ENCODE peak calls at places on chromosomes 13 and 19, in six cellular contexts. E, O, S, D, Y and C are unnamed samples.

GRCh38 chr19:14689598-14690503 is at the start of gene ZNF333:
- DNase-seq in S (peak; percentile 98), E (peak; percentile 89), Y (peak; percentile 98), D (peak; percentile 85), O (peak; percentile 95), C (peak; percentile 99)

GRCh38 chr19:6803036-6803404 is 30.5 kb downstream of the VAV1 start:
- DNase-seq in Y (no peak), D (no peak), S (no peak), E (no peak), O (no peak), C (no peak)

GRCh38 chr13:73687087-73687486 is 447.1 kb downstream of the KLF12 start:
- DNase-seq in Y (no peak), E (no peak), S (no peak), O (no peak), D (no peak), C (no peak)

GRCh38 chr13:44300895-44301638 is 72.6 kb upstream of the SERP2 start:
- DNase-seq in Y (peak; percentile 66), E (no peak), S (no peak), D (peak; percentile 36), O (no peak), C (no peak)

GRCh38 chr19:5149930-5150329 is 181.0 kb downstream of the KDM4B start:
- DNase-seq in E (no peak), S (no peak), Y (no peak), O (no peak), D (no peak), C (no peak)

GRCh38 chr13:39536274-39536673 is 66.7 kb downstream of the LHFPL6 start:
- DNase-seq in Y (no peak), D (no peak), E (no peak), O (no peak), S (no peak), C (no peak)

GRCh38 chr13:70923863-70924752 is 815.9 kb upstream of the KLHL1 start:
- DNase-seq in Y (no peak), S (peak; percentile 16), E (no peak), D (no peak), O (no peak), C (no peak)

GRCh38 chr13:93963266-93964131 is 516.0 kb downstream of the DCT start:
- DNase-seq in O (no peak), D (no peak), Y (no peak), S (no peak), E (no peak), C (peak; percentile 12)

GRCh38 chr19:40433391-40434216 is 7.8 kb upstream of the SERTAD1 start:
- DNase-seq in S (peak; percentile 87), Y (peak; percentile 91), O (peak; percentile 65), E (peak; percentile 76), D (no peak), C (peak; percentile 96)

GRCh38 chr13:83056269-83056668 is 826.0 kb downstream of the SLITRK1 start:
- DNase-seq in D (no peak), S (no peak), O (no peak), E (no peak), Y (no peak), C (no peak)

DNA sequence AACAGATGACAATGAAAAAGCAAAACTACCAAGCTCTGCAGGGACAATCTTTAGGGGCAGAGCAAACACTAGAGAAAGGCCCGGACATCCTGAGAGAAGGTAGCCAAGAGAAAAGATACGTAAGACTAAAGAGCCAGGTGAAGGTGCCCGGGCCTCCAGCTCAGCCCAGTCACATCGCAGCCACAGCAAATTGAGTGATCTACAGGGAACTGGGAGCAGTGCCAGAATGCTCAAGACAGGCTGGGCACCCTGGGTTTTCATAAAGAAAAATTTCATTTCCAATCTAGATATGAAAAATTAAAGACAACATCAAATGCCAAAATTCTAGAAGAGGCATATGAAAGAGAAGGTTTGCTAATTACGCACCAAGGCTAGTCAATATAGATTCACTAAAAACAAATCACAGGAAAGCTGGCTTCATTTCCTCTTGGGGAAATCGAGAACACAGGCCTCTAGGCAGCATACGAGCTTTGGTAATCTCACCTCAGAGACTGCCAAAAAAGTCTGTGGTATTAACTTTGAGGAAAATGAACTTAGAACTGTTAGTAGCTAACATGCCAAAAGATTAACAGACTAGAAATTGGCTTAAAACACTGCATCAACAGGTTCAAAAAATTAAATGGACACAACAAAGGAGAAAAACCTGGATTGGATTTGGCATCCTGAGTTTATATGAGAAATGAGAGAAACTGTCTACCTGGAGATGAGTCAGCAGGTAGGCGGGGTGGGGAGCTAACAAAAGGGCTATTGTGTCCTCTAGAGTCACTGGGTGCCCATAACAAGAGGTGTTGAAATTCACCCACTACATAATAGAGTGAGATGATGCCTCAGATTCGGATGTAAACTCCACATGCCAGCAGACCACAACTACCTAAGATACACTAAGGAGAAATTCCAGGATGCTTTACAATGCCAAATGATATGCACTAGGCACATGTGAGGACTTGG is 6.6 kb downstream of the ANKRD10 start:
- DNase-seq in O (no peak), E (no peak), S (peak; percentile 67), Y (peak; percentile 71), D (peak; percentile 95), C (no peak)
- H3K27ac ChIP-seq in O (no peak overlapping the region), E (no peak overlapping the region), S (no peak overlapping the region), Y (peak overlapping the region; percentile 78), D (peak overlapping the region; percentile 83), C (no peak overlapping the region)

GRCh38 chr19:55228403-55229031 is at the start of gene TMEM86B:
- DNase-seq in S (no peak), Y (peak; percentile 58), O (no peak), D (no peak), E (no peak), C (no peak)
- H3K4me3 ChIP-seq in S (no peak within 1 kb of the TSS), Y (peak within 1 kb of the TSS; percentile 4), O (no peak within 1 kb of the TSS), D (no peak within 1 kb of the TSS), E (no peak within 1 kb of the TSS), C (no peak within 1 kb of the TSS)

GRCh38 chr13:28448959-28449358 is 46.0 kb downstream of the FLT1 start:
- DNase-seq in S (no peak), O (no peak), E (no peak), Y (no peak), D (no peak), C (no peak)

GRCh38 chr13:28455580-28456194 is 39.2 kb downstream of the FLT1 start:
- DNase-seq in Y (no peak), S (no peak), O (no peak), D (no peak), E (no peak), C (no peak)

GRCh38 chr13:28449826-28450773 is 44.8 kb downstream of the FLT1 start:
- DNase-seq in S (no peak), E (no peak), D (no peak), Y (no peak), O (no peak), C (no peak)

GRCh38 chr13:28451482-28452217 is 43.3 kb downstream of the FLT1 start:
- DNase-seq in S (no peak), D (no peak), E (no peak), O (no peak), Y (no peak), C (peak; percentile 4)

GRCh38 chr13:28452755-28453154 is 42.2 kb downstream of the FLT1 start:
- DNase-seq in D (no peak), Y (no peak), E (no peak), O (no peak), S (no peak), C (no peak)
- H3K27ac ChIP-seq in D (no peak overlapping the region), Y (no peak overlapping the region), E (no peak overlapping the region), O (no peak overlapping the region), S (no peak overlapping the region), C (no peak overlapping the region)

GRCh38 chr19:49468746-49469447 is 5.1 kb upstream of the FLT3LG start:
- DNase-seq in Y (peak; percentile 56), E (no peak), D (no peak), O (peak; percentile 99), S (peak; percentile 90), C (peak; percentile 85)
- H3K4me3 ChIP-seq in Y (no peak overlapping the region), E (no peak overlapping the region), D (no peak overlapping the region), O (peak overlapping the region; percentile 44), S (no peak overlapping the region), C (no peak overlapping the region)

GRCh38 chr19:58477130-58477529 is 978 bp downstream of the ZNF446 start:
- DNase-seq in S (no peak), E (no peak), O (no peak), Y (no peak), D (no peak), C (no peak)
- H3K27ac ChIP-seq in S (peak overlapping the region; percentile 73), E (no peak overlapping the region), O (peak overlapping the region; percentile 90), Y (peak overlapping the region; percentile 92), D (peak overlapping the region; percentile 69), C (no peak overlapping the region)

GRCh38 chr13:33069365-33069764 is 53.1 kb downstream of the KL start:
- DNase-seq in E (no peak), O (no peak), S (no peak), Y (no peak), D (no peak), C (no peak)
- H3K4me3 ChIP-seq in E (no peak overlapping the region), O (no peak overlapping the region), S (no peak overlapping the region), Y (no peak overlapping the region), D (no peak overlapping the region), C (no peak overlapping the region)

DNA sequence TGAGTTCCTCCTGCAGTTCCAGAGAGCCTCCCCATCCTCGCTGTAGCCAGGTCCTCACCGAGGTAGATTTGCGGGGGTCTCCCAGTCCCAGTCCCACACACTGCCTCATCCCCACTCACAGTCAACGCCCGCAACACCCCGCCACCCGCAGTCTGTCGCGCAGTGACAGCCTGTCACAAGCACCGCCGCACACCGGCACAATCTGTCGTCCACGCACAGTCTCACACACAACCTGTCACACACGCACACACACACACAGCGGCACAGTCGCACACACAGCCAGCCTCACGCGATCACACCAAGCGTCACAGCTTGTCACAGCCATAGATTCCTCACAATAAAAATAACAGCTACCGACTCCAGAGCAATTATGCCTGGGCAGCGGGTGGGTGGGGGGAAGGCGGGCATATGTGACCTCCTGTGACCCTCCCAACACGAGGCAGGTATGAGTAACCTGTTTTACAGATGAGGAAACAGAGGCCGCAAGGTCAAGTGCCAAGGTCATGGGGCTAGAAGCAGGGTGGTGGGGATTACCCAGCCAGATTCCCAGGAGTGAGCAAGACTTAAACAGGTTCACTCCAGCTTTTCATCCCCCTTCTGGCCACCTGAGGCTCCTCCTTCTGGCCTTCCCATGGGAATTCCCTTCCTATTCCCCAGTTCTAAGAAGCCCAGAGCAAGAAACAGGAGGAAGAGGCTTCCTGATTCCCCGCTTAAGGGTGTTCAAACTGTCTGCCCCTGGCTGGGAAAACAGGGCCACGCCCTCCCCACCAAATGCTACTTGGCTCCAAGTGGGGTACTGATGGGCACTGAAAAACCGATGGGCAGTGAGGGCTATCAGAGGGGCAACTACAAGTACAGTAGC is 13.9 kb downstream of the NFIX start:
- DNase-seq in S (no peak), Y (no peak), E (no peak), D (no peak), O (no peak), C (no peak)
- H3K27ac ChIP-seq in S (peak overlapping the region; percentile 15), Y (peak overlapping the region; percentile 90), E (no peak overlapping the region), D (no peak overlapping the region), O (no peak overlapping the region), C (no peak overlapping the region)

GRCh38 chr19:41548954-41549688 is 26.8 kb upstream of the CEACAM21 start:
- DNase-seq in D (no peak), E (peak; percentile 37), Y (peak; percentile 43), S (no peak), O (peak; percentile 82), C (no peak)
- H3K4me3 ChIP-seq in D (no peak overlapping the region), E (no peak overlapping the region), Y (no peak overlapping the region), S (no peak overlapping the region), O (peak overlapping the region; percentile 75), C (no peak overlapping the region)

GRCh38 chr19:43126720-43127119 is 44.2 kb upstream of the PSG2 start:
- DNase-seq in O (no peak), D (no peak), S (no peak), E (no peak), Y (no peak), C (no peak)

DNA sequence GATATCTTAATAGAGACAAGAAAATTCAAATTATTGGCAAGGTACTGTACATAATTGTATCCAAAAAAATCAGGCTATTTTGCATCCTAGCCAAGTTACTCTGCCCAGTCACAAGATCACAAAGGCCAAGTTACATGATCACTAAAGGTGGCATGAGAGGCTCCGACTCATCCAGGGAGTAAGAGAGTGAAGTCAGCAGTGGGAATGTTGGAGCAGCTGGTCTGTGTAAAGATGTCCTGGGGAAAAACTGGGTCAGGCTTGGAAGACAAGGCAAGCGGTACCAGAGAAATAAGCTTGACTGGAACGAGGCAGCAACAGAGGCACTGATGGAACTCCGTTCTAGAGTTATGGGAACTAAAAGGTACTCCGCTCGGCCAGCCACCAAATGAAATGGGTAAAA is 50.2 kb upstream of the PSG2 start:
- DNase-seq in Y (no peak), S (no peak), E (no peak), D (no peak), O (no peak), C (no peak)
- H3K27ac ChIP-seq in Y (no peak overlapping the region), S (no peak overlapping the region), E (no peak overlapping the region), D (no peak overlapping the region), O (no peak overlapping the region), C (no peak overlapping the region)